ENCODE peak calls at places on chromosomes 4 and X, in four cellular contexts. One of them, this sample, is unnamed.

GRCh38 chr4:21769404-21770147 is 179.0 kb downstream of the KCNIP4 start:
- DNase-seq in fibroblast of pulmonary artery: peak
- DNase-seq in HFF-Myc: no peak
- DNase-seq in lower leg skin: no peak
- DNase-seq in this sample: no peak

GRCh38 chrX:110561036-110561435 is 202.4 kb downstream of the RTL9 start:
- DNase-seq in fibroblast of pulmonary artery: peak
- DNase-seq in HFF-Myc: no peak
- DNase-seq in lower leg skin: no peak
- DNase-seq in this sample: no peak

GRCh38 chr4:2102045-2102883 is 43.1 kb downstream of the NAT8L start:
- DNase-seq in fibroblast of pulmonary artery: no peak
- DNase-seq in HFF-Myc: no peak
- DNase-seq in lower leg skin: no peak
- DNase-seq in this sample: no peak

GRCh38 chr4:106063009-106063408 is 167.7 kb downstream of the NPNT start:
- DNase-seq in fibroblast of pulmonary artery: peak
- DNase-seq in HFF-Myc: no peak
- DNase-seq in lower leg skin: no peak
- DNase-seq in this sample: no peak

GRCh38 chr4:164252286-164252685 is 501.6 kb upstream of the SMIM31 start:
- DNase-seq in fibroblast of pulmonary artery: no peak
- DNase-seq in HFF-Myc: no peak
- DNase-seq in lower leg skin: no peak
- DNase-seq in this sample: no peak

GRCh38 chrX:67648361-67648760 is 104.5 kb downstream of the AR start:
- DNase-seq in fibroblast of pulmonary artery: no peak
- DNase-seq in HFF-Myc: no peak
- DNase-seq in lower leg skin: no peak
- DNase-seq in this sample: no peak

GRCh38 chr4:8439914-8440490 is 521 bp downstream of the ACOX3 start:
- DNase-seq in fibroblast of pulmonary artery: no peak
- DNase-seq in HFF-Myc: no peak
- DNase-seq in lower leg skin: no peak
- DNase-seq in this sample: no peak

GRCh38 chrX:68822641-68823410 is 6.0 kb upstream of the EFNB1 start:
- DNase-seq in fibroblast of pulmonary artery: peak
- DNase-seq in HFF-Myc: no peak
- DNase-seq in lower leg skin: no peak
- DNase-seq in this sample: no peak

GRCh38 chr4:128776794-128777216 is 32.7 kb upstream of the JADE1 start:
- DNase-seq in fibroblast of pulmonary artery: peak
- DNase-seq in HFF-Myc: peak
- DNase-seq in lower leg skin: no peak
- DNase-seq in this sample: no peak

GRCh38 chr4:80365928-80366327 is 30.4 kb downstream of the CFAP299 start:
- DNase-seq in fibroblast of pulmonary artery: peak
- DNase-seq in HFF-Myc: peak
- DNase-seq in lower leg skin: peak
- DNase-seq in this sample: no peak

GRCh38 chr4:152535903-152536544 is at the start of gene FBXW7:
- DNase-seq in fibroblast of pulmonary artery: peak
- DNase-seq in HFF-Myc: peak
- DNase-seq in lower leg skin: peak
- DNase-seq in this sample: peak

GRCh38 chr4:25860586-25861421 is 2.0 kb downstream of the SEL1L3 start:
- DNase-seq in fibroblast of pulmonary artery: peak
- DNase-seq in HFF-Myc: no peak
- DNase-seq in lower leg skin: no peak
- DNase-seq in this sample: peak

GRCh38 chrX:96791559-96791958 is 92.1 kb upstream of the RPA4 start:
- DNase-seq in fibroblast of pulmonary artery: peak
- DNase-seq in HFF-Myc: no peak
- DNase-seq in lower leg skin: no peak
- DNase-seq in this sample: no peak

DNA sequence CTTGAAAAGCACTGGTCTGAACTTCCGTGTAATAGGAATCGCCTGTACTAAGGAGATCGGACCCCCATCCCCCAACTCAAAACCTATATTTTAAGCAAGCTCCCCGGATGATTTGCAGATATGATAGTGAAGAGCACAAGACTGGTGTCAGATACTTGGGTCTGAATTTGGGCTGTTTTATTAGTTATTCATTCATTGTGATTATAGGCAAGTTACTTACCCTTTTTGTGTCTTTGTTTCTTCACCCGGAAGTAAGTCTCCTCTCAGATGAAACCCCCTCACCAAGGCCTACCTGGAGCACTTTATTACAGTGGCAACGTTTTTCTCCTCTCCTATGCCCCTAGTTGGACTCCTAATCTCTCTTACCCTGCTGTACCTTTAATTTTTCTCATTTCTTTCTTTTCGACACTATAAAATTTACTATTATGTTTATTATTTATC is 17.4 kb downstream of the STAP1 start:
- DNase-seq in fibroblast of pulmonary artery: no peak
- DNase-seq in HFF-Myc: no peak
- DNase-seq in lower leg skin: no peak
- DNase-seq in this sample: no peak
- H3K4me3 ChIP-seq in fibroblast of pulmonary artery: no peak
- H3K4me3 ChIP-seq in HFF-Myc: no peak
- H3K4me3 ChIP-seq in lower leg skin: no peak
- H3K4me3 ChIP-seq in this sample: no peak

GRCh38 chrX:134573683-134574035 is 84.6 kb downstream of the PLAC1 start:
- DNase-seq in fibroblast of pulmonary artery: no peak
- DNase-seq in HFF-Myc: no peak
- DNase-seq in lower leg skin: no peak
- DNase-seq in this sample: no peak
- H3K4me3 ChIP-seq in fibroblast of pulmonary artery: no peak
- H3K4me3 ChIP-seq in HFF-Myc: no peak
- H3K4me3 ChIP-seq in lower leg skin: no peak
- H3K4me3 ChIP-seq in this sample: no peak

GRCh38 chr4:4479366-4479765 is 62.5 kb downstream of the STX18 start:
- DNase-seq in fibroblast of pulmonary artery: no peak
- DNase-seq in HFF-Myc: no peak
- DNase-seq in lower leg skin: no peak
- DNase-seq in this sample: no peak

GRCh38 chr4:4480205-4480604 is 61.6 kb downstream of the STX18 start:
- DNase-seq in fibroblast of pulmonary artery: no peak
- DNase-seq in HFF-Myc: no peak
- DNase-seq in lower leg skin: no peak
- DNase-seq in this sample: no peak

GRCh38 chr4:4477391-4477790 is 64.5 kb downstream of the STX18 start:
- DNase-seq in fibroblast of pulmonary artery: no peak
- DNase-seq in HFF-Myc: no peak
- DNase-seq in lower leg skin: no peak
- DNase-seq in this sample: no peak

GRCh38 chr4:4480685-4481393 is 61.0 kb downstream of the STX18 start:
- DNase-seq in fibroblast of pulmonary artery: peak
- DNase-seq in HFF-Myc: no peak
- DNase-seq in lower leg skin: no peak
- DNase-seq in this sample: no peak

GRCh38 chr4:4477796-4478195 is 64.1 kb downstream of the STX18 start:
- DNase-seq in fibroblast of pulmonary artery: no peak
- DNase-seq in HFF-Myc: no peak
- DNase-seq in lower leg skin: no peak
- DNase-seq in this sample: no peak
- H3K4me3 ChIP-seq in fibroblast of pulmonary artery: no peak
- H3K4me3 ChIP-seq in HFF-Myc: no peak
- H3K4me3 ChIP-seq in lower leg skin: no peak
- H3K4me3 ChIP-seq in this sample: no peak

DNA sequence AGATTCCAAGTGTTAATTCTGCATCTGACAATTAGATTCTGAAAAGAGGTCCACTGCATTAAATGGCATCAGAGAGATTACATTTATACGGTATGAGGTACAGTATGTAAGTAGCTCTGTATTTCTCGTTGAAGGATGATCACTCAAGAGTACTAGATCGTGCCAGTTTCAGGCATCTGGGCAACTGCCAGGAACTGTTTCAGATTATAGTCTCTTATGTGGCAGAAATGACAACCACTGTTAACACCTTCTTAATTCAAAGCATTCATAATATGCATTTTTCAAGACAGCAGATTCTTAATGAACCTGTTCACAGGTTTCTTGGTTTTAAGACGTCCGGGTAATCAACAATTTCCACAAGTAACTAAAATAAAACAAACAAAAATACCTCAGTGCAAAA is 1.6 kb downstream of the ANKRD50 start:
- DNase-seq in fibroblast of pulmonary artery: peak
- DNase-seq in HFF-Myc: no peak
- DNase-seq in lower leg skin: peak
- DNase-seq in this sample: no peak
- H3K4me3 ChIP-seq in fibroblast of pulmonary artery: peak
- H3K4me3 ChIP-seq in HFF-Myc: peak
- H3K4me3 ChIP-seq in lower leg skin: no peak
- H3K4me3 ChIP-seq in this sample: peak

GRCh38 chrX:135463937-135464336 is 42.2 kb downstream of the SMIM10L2A start:
- DNase-seq in fibroblast of pulmonary artery: peak
- DNase-seq in HFF-Myc: no peak
- DNase-seq in lower leg skin: no peak
- DNase-seq in this sample: no peak
- H3K4me3 ChIP-seq in fibroblast of pulmonary artery: no peak
- H3K4me3 ChIP-seq in HFF-Myc: no peak
- H3K4me3 ChIP-seq in lower leg skin: no peak
- H3K4me3 ChIP-seq in this sample: no peak

DNA sequence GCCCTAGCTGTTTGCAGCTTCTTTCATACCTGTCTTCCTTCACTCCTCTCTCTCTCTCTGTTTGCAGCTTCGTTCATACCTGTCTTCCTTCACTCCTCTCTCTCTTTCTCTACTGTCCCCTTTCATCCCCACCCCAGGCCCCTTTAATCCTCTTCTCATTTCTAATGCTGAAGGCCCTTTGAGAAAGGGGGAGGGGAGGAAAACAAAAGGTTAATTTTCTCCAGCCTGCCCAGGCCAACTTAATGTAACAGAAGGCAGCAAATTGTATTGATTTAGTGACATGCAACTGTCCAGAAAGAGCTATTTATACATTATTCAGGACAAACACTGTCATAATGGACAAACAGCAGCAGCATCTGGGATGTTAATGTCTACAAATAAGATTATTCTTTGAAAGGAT is 174.8 kb downstream of the NKX6-1 start:
- DNase-seq in fibroblast of pulmonary artery: no peak
- DNase-seq in HFF-Myc: no peak
- DNase-seq in lower leg skin: no peak
- DNase-seq in this sample: no peak
- H3K4me3 ChIP-seq in fibroblast of pulmonary artery: no peak
- H3K4me3 ChIP-seq in HFF-Myc: no peak
- H3K4me3 ChIP-seq in lower leg skin: no peak
- H3K4me3 ChIP-seq in this sample: no peak

GRCh38 chr4:59553739-59554126 is 1646.4 kb upstream of the ADGRL3 start:
- DNase-seq in fibroblast of pulmonary artery: peak
- DNase-seq in HFF-Myc: no peak
- DNase-seq in lower leg skin: no peak
- DNase-seq in this sample: no peak
- H3K4me3 ChIP-seq in fibroblast of pulmonary artery: no peak
- H3K4me3 ChIP-seq in HFF-Myc: no peak
- H3K4me3 ChIP-seq in lower leg skin: no peak
- H3K4me3 ChIP-seq in this sample: no peak

DNA sequence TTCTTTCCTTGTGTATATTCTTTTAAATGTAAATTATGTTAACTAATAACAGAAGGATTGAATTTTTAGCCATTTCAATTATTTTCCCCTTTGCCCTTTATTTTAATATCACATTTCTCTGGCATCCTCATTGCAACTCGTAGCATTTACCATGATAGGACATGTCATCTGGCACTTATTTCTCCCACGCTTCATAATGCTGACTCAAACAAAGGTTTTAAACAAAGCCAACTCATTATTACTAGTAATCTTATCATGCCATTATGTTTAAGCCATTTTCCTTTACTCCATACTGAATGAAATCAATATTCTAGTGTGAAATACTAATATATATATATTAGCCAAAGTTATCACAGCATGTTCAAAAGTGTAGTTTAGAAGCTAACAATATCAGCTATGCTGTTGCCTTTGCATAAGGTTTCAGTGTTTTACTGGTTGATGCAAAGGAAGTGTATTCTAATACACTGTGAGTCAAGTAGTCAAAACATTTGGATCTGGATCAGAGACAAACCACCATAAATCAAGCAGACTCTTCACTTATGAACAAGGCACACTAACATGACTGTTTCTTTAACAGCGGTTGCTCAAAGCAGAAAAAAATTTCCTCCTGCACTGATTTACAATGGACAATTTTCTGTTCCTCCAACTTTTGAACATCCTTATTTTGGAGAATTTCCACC is 281.6 kb downstream of the SLC7A11 start:
- DNase-seq in fibroblast of pulmonary artery: peak
- DNase-seq in HFF-Myc: peak
- DNase-seq in lower leg skin: no peak
- DNase-seq in this sample: no peak
- H3K4me3 ChIP-seq in fibroblast of pulmonary artery: no peak
- H3K4me3 ChIP-seq in HFF-Myc: no peak
- H3K4me3 ChIP-seq in lower leg skin: no peak
- H3K4me3 ChIP-seq in this sample: no peak

GRCh38 chrX:40040686-40041461 is 56.9 kb downstream of the BCOR start:
- DNase-seq in fibroblast of pulmonary artery: peak
- DNase-seq in HFF-Myc: no peak
- DNase-seq in lower leg skin: no peak
- DNase-seq in this sample: no peak
- H3K4me3 ChIP-seq in fibroblast of pulmonary artery: no peak
- H3K4me3 ChIP-seq in HFF-Myc: no peak
- H3K4me3 ChIP-seq in lower leg skin: no peak
- H3K4me3 ChIP-seq in this sample: no peak